ENCODE peak calls at places on chromosome 9, in ten cellular contexts. One of them, this sample, is unnamed.

GRCh38 chr9:127968046-127968445 is 12.7 kb downstream of the EEIG1 start:
- DNase-seq in MCF 10A: peak
- DNase-seq in WERI-Rb-1: no peak
- DNase-seq in neural crest cell: no peak
- DNase-seq in lower lobe of right lung: no peak
- DNase-seq in HFFc6: peak
- DNase-seq in IMR-90: peak
- DNase-seq in thyroid gland: peak
- DNase-seq in PC-9: peak
- DNase-seq in Calu3: peak
- DNase-seq in this sample: no peak

GRCh38 chr9:110143969-110144545 is 63.9 kb downstream of the C9orf152 start:
- DNase-seq in PC-9: no peak
- DNase-seq in thyroid gland: no peak
- DNase-seq in HFFc6: no peak
- DNase-seq in lower lobe of right lung: no peak
- DNase-seq in neural crest cell: no peak
- DNase-seq in Calu3: no peak
- DNase-seq in MCF 10A: no peak
- DNase-seq in IMR-90: no peak
- DNase-seq in WERI-Rb-1: no peak
- DNase-seq in this sample: no peak

GRCh38 chr9:124277420-124277819 is 19.7 kb downstream of the NEK6 start:
- DNase-seq in neural crest cell: no peak
- DNase-seq in PC-9: no peak
- DNase-seq in WERI-Rb-1: no peak
- DNase-seq in IMR-90: no peak
- DNase-seq in Calu3: no peak
- DNase-seq in thyroid gland: no peak
- DNase-seq in lower lobe of right lung: no peak
- DNase-seq in HFFc6: no peak
- DNase-seq in MCF 10A: no peak
- DNase-seq in this sample: no peak

GRCh38 chr9:73162987-73163763 is 11.5 kb downstream of the ANXA1 start:
- DNase-seq in IMR-90: no peak
- DNase-seq in WERI-Rb-1: no peak
- DNase-seq in HFFc6: no peak
- DNase-seq in thyroid gland: no peak
- DNase-seq in Calu3: no peak
- DNase-seq in lower lobe of right lung: no peak
- DNase-seq in PC-9: no peak
- DNase-seq in MCF 10A: no peak
- DNase-seq in neural crest cell: no peak
- DNase-seq in this sample: no peak

GRCh38 chr9:10062629-10063395 is 550.0 kb downstream of the PTPRD start:
- DNase-seq in HFFc6: peak
- DNase-seq in PC-9: no peak
- DNase-seq in IMR-90: peak
- DNase-seq in neural crest cell: no peak
- DNase-seq in WERI-Rb-1: no peak
- DNase-seq in thyroid gland: no peak
- DNase-seq in Calu3: no peak
- DNase-seq in MCF 10A: peak
- DNase-seq in lower lobe of right lung: no peak
- DNase-seq in this sample: no peak

GRCh38 chr9:95874989-95875304 is 544 bp upstream of the ERCC6L2 start:
- DNase-seq in PC-9: peak
- DNase-seq in Calu3: peak
- DNase-seq in lower lobe of right lung: peak
- DNase-seq in IMR-90: no peak
- DNase-seq in neural crest cell: peak
- DNase-seq in MCF 10A: peak
- DNase-seq in thyroid gland: peak
- DNase-seq in WERI-Rb-1: peak
- DNase-seq in HFFc6: no peak
- DNase-seq in this sample: no peak

GRCh38 chr9:74718709-74719108 is 169.0 kb downstream of the TRPM6 start:
- DNase-seq in lower lobe of right lung: no peak
- DNase-seq in IMR-90: no peak
- DNase-seq in PC-9: no peak
- DNase-seq in HFFc6: no peak
- DNase-seq in Calu3: no peak
- DNase-seq in MCF 10A: no peak
- DNase-seq in neural crest cell: no peak
- DNase-seq in thyroid gland: no peak
- DNase-seq in WERI-Rb-1: no peak
- DNase-seq in this sample: no peak

GRCh38 chr9:78368236-78368635 is 71.3 kb downstream of the PSAT1 start:
- DNase-seq in neural crest cell: no peak
- DNase-seq in PC-9: no peak
- DNase-seq in thyroid gland: no peak
- DNase-seq in Calu3: no peak
- DNase-seq in HFFc6: peak
- DNase-seq in lower lobe of right lung: no peak
- DNase-seq in MCF 10A: no peak
- DNase-seq in IMR-90: no peak
- DNase-seq in WERI-Rb-1: no peak
- DNase-seq in this sample: no peak

GRCh38 chr9:90300901-90301688 is 341.5 kb downstream of the DIRAS2 start:
- DNase-seq in WERI-Rb-1: peak
- DNase-seq in thyroid gland: no peak
- DNase-seq in HFFc6: peak
- DNase-seq in PC-9: peak
- DNase-seq in lower lobe of right lung: no peak
- DNase-seq in IMR-90: peak
- DNase-seq in neural crest cell: no peak
- DNase-seq in Calu3: peak
- DNase-seq in MCF 10A: peak
- DNase-seq in this sample: no peak

GRCh38 chr9:5531251-5531972 is 21.1 kb downstream of the PDCD1LG2 start:
- DNase-seq in lower lobe of right lung: no peak
- DNase-seq in IMR-90: no peak
- DNase-seq in MCF 10A: no peak
- DNase-seq in neural crest cell: no peak
- DNase-seq in HFFc6: no peak
- DNase-seq in thyroid gland: no peak
- DNase-seq in WERI-Rb-1: no peak
- DNase-seq in Calu3: no peak
- DNase-seq in PC-9: peak
- DNase-seq in this sample: no peak

GRCh38 chr9:117073539-117074336 is 341.1 kb downstream of the ASTN2 start:
- DNase-seq in PC-9: no peak
- DNase-seq in neural crest cell: peak
- DNase-seq in lower lobe of right lung: no peak
- DNase-seq in HFFc6: no peak
- DNase-seq in MCF 10A: peak
- DNase-seq in Calu3: no peak
- DNase-seq in thyroid gland: peak
- DNase-seq in WERI-Rb-1: peak
- DNase-seq in IMR-90: no peak
- DNase-seq in this sample: peak

GRCh38 chr9:21696411-21696865 is 106.0 kb upstream of the MTAP start:
- DNase-seq in WERI-Rb-1: peak
- DNase-seq in lower lobe of right lung: peak
- DNase-seq in neural crest cell: no peak
- DNase-seq in thyroid gland: peak
- DNase-seq in Calu3: no peak
- DNase-seq in PC-9: no peak
- DNase-seq in HFFc6: no peak
- DNase-seq in MCF 10A: no peak
- DNase-seq in IMR-90: no peak
- DNase-seq in this sample: no peak

GRCh38 chr9:8492034-8492433 is 692.5 kb upstream of the DMAC1 start:
- DNase-seq in thyroid gland: no peak
- DNase-seq in HFFc6: no peak
- DNase-seq in PC-9: no peak
- DNase-seq in IMR-90: no peak
- DNase-seq in MCF 10A: no peak
- DNase-seq in lower lobe of right lung: no peak
- DNase-seq in neural crest cell: no peak
- DNase-seq in WERI-Rb-1: no peak
- DNase-seq in Calu3: no peak
- DNase-seq in this sample: no peak

GRCh38 chr9:8489845-8490244 is 690.3 kb upstream of the DMAC1 start:
- DNase-seq in WERI-Rb-1: no peak
- DNase-seq in MCF 10A: peak
- DNase-seq in HFFc6: no peak
- DNase-seq in lower lobe of right lung: no peak
- DNase-seq in PC-9: no peak
- DNase-seq in neural crest cell: no peak
- DNase-seq in IMR-90: no peak
- DNase-seq in thyroid gland: no peak
- DNase-seq in Calu3: no peak
- DNase-seq in this sample: no peak

GRCh38 chr9:8484563-8484962 is 685.0 kb upstream of the DMAC1 start:
- DNase-seq in neural crest cell: no peak
- DNase-seq in thyroid gland: no peak
- DNase-seq in IMR-90: no peak
- DNase-seq in lower lobe of right lung: no peak
- DNase-seq in Calu3: no peak
- DNase-seq in MCF 10A: no peak
- DNase-seq in HFFc6: no peak
- DNase-seq in PC-9: no peak
- DNase-seq in WERI-Rb-1: no peak
- DNase-seq in this sample: no peak

GRCh38 chr9:8486095-8486494 is 686.5 kb upstream of the DMAC1 start:
- DNase-seq in PC-9: no peak
- DNase-seq in IMR-90: no peak
- DNase-seq in lower lobe of right lung: no peak
- DNase-seq in thyroid gland: peak
- DNase-seq in MCF 10A: peak
- DNase-seq in WERI-Rb-1: peak
- DNase-seq in HFFc6: no peak
- DNase-seq in Calu3: peak
- DNase-seq in neural crest cell: no peak
- DNase-seq in this sample: no peak
- TF ChIP-seq CTCF in PC-9: no peak
- TF ChIP-seq CTCF in IMR-90: no peak
- TF ChIP-seq CTCF in lower lobe of right lung: peak
- TF ChIP-seq CTCF in thyroid gland: no peak
- TF ChIP-seq CTCF in MCF 10A: no peak
- TF ChIP-seq CTCF in WERI-Rb-1: peak
- TF ChIP-seq CTCF in HFFc6: no peak
- TF ChIP-seq CTCF in Calu3: no peak
- TF ChIP-seq CTCF in neural crest cell: peak
- TF ChIP-seq CTCF in this sample: peak

DNA sequence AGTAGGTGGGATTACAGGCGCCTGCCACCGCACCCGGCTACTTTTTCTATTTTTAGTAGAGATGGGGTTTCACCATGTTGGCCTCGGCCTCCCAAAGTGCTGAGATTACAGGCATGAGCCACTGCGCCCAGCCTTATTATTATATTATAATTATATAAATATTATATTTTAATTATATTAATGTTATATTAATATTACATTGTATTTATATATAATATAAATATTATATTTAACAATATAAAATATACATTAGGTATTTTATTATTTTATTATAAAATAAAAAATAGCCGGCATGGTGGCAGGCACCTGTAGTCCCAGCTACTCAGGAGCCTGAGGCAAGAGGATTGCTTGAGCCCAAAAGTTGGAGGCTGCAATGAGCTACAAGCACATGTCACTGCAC is 21.6 kb upstream of the GLDC start:
- DNase-seq in HFFc6: no peak
- DNase-seq in WERI-Rb-1: no peak
- DNase-seq in IMR-90: no peak
- DNase-seq in neural crest cell: no peak
- DNase-seq in MCF 10A: no peak
- DNase-seq in thyroid gland: no peak
- DNase-seq in PC-9: no peak
- DNase-seq in Calu3: no peak
- DNase-seq in lower lobe of right lung: no peak
- DNase-seq in this sample: no peak
- TF ChIP-seq CTCF in HFFc6: no peak
- TF ChIP-seq CTCF in WERI-Rb-1: no peak
- TF ChIP-seq CTCF in IMR-90: no peak
- TF ChIP-seq CTCF in neural crest cell: no peak
- TF ChIP-seq CTCF in MCF 10A: no peak
- TF ChIP-seq CTCF in thyroid gland: no peak
- TF ChIP-seq CTCF in PC-9: no peak
- TF ChIP-seq CTCF in Calu3: no peak
- TF ChIP-seq CTCF in lower lobe of right lung: no peak
- TF ChIP-seq CTCF in this sample: no peak

GRCh38 chr9:133876144-133876543 is 116.0 kb downstream of the VAV2 start:
- DNase-seq in PC-9: no peak
- DNase-seq in HFFc6: no peak
- DNase-seq in MCF 10A: peak
- DNase-seq in thyroid gland: no peak
- DNase-seq in IMR-90: no peak
- DNase-seq in Calu3: peak
- DNase-seq in neural crest cell: peak
- DNase-seq in lower lobe of right lung: no peak
- DNase-seq in WERI-Rb-1: peak
- DNase-seq in this sample: no peak
- TF ChIP-seq CTCF in PC-9: peak
- TF ChIP-seq CTCF in HFFc6: peak
- TF ChIP-seq CTCF in MCF 10A: peak
- TF ChIP-seq CTCF in thyroid gland: no peak
- TF ChIP-seq CTCF in IMR-90: peak
- TF ChIP-seq CTCF in Calu3: peak
- TF ChIP-seq CTCF in neural crest cell: peak
- TF ChIP-seq CTCF in lower lobe of right lung: no peak
- TF ChIP-seq CTCF in WERI-Rb-1: peak
- TF ChIP-seq CTCF in this sample: peak

GRCh38 chr9:70580593-70581195 is 166.2 kb upstream of the KLF9 start:
- DNase-seq in MCF 10A: no peak
- DNase-seq in Calu3: no peak
- DNase-seq in lower lobe of right lung: no peak
- DNase-seq in neural crest cell: no peak
- DNase-seq in HFFc6: no peak
- DNase-seq in WERI-Rb-1: peak
- DNase-seq in thyroid gland: no peak
- DNase-seq in PC-9: no peak
- DNase-seq in IMR-90: no peak
- DNase-seq in this sample: no peak

GRCh38 chr9:70579686-70580085 is 165.2 kb upstream of the KLF9 start:
- DNase-seq in neural crest cell: no peak
- DNase-seq in HFFc6: no peak
- DNase-seq in PC-9: no peak
- DNase-seq in WERI-Rb-1: no peak
- DNase-seq in thyroid gland: no peak
- DNase-seq in MCF 10A: no peak
- DNase-seq in IMR-90: no peak
- DNase-seq in Calu3: no peak
- DNase-seq in lower lobe of right lung: no peak
- DNase-seq in this sample: no peak

GRCh38 chr9:70576121-70576520 is 161.7 kb upstream of the KLF9 start:
- DNase-seq in PC-9: no peak
- DNase-seq in IMR-90: no peak
- DNase-seq in Calu3: no peak
- DNase-seq in WERI-Rb-1: no peak
- DNase-seq in neural crest cell: no peak
- DNase-seq in lower lobe of right lung: no peak
- DNase-seq in MCF 10A: no peak
- DNase-seq in HFFc6: no peak
- DNase-seq in thyroid gland: no peak
- DNase-seq in this sample: no peak

GRCh38 chr9:70577671-70578070 is 163.2 kb upstream of the KLF9 start:
- DNase-seq in neural crest cell: no peak
- DNase-seq in lower lobe of right lung: no peak
- DNase-seq in HFFc6: no peak
- DNase-seq in thyroid gland: no peak
- DNase-seq in Calu3: no peak
- DNase-seq in MCF 10A: no peak
- DNase-seq in IMR-90: no peak
- DNase-seq in PC-9: no peak
- DNase-seq in WERI-Rb-1: no peak
- DNase-seq in this sample: no peak

GRCh38 chr9:70578720-70579119 is 164.3 kb upstream of the KLF9 start:
- DNase-seq in thyroid gland: no peak
- DNase-seq in neural crest cell: no peak
- DNase-seq in Calu3: no peak
- DNase-seq in WERI-Rb-1: no peak
- DNase-seq in MCF 10A: peak
- DNase-seq in lower lobe of right lung: no peak
- DNase-seq in IMR-90: no peak
- DNase-seq in HFFc6: no peak
- DNase-seq in PC-9: no peak
- DNase-seq in this sample: no peak
- TF ChIP-seq CTCF in thyroid gland: no peak
- TF ChIP-seq CTCF in neural crest cell: no peak
- TF ChIP-seq CTCF in Calu3: no peak
- TF ChIP-seq CTCF in WERI-Rb-1: no peak
- TF ChIP-seq CTCF in MCF 10A: no peak
- TF ChIP-seq CTCF in lower lobe of right lung: no peak
- TF ChIP-seq CTCF in IMR-90: no peak
- TF ChIP-seq CTCF in HFFc6: peak
- TF ChIP-seq CTCF in PC-9: no peak
- TF ChIP-seq CTCF in this sample: no peak

This sample was measured in progenitor cell of endocrine pancreas.